ENCODE peak calls at places on chromosomes 3 and 15, in eight cellular contexts. X is GM23338; T is progenitor cell of endocrine pancreas; I is CD4-positive, CD25-positive, alpha-beta regulatory T cell; M is ACHN; Z is retina; C is left ventricle myocardium inferior; U is K562. K is an unnamed sample.

GRCh38 chr3:132326251-132326650 is 9.0 kb downstream of the ACP3 start:
- DNase-seq in U (no peak), Z (no peak), M (no peak), T (no peak), C (no peak), X (no peak), I (no peak), K (no peak)

GRCh38 chr3:123421353-123422174 is 27.3 kb downstream of the ADCY5 start:
- DNase-seq in U (no peak), T (no peak), X (no peak), C (peak), Z (no peak), M (no peak), I (no peak), K (no peak)

GRCh38 chr3:178382388-178383061 is 153.7 kb upstream of the KCNMB2 start:
- DNase-seq in I (no peak), C (no peak), Z (no peak), X (no peak), M (no peak), U (no peak), T (no peak), K (no peak)

GRCh38 chr3:184757010-184757651 is 45.3 kb upstream of the MAGEF1 start:
- DNase-seq in I (no peak), C (peak), X (peak), U (no peak), M (no peak), Z (no peak), T (no peak), K (peak)

GRCh38 chr3:52845157-52845556 is 10.3 kb upstream of the MUSTN1 start:
- DNase-seq in I (no peak), X (no peak), M (no peak), T (no peak), U (no peak), C (peak), Z (no peak), K (no peak)

GRCh38 chr3:78285032-78285728 is 1245.3 kb downstream of the ROBO2 start:
- DNase-seq in T (no peak), X (peak), U (no peak), I (no peak), M (no peak), C (no peak), Z (no peak), K (no peak)

GRCh38 chr3:128618398-128618726 is 32.3 kb downstream of the RPN1 start:
- DNase-seq in M (no peak), X (no peak), Z (no peak), T (no peak), I (no peak), C (no peak), U (no peak), K (no peak)

GRCh38 chr3:151976211-151977050 is 103.0 kb downstream of the SUCNR1 start:
- DNase-seq in C (no peak), U (no peak), M (peak), I (no peak), X (no peak), T (no peak), Z (no peak), K (no peak)

GRCh38 chr15:73265536-73266153 is 103.1 kb downstream of the HCN4 start:
- DNase-seq in C (no peak), I (peak), Z (peak), U (peak), T (peak), X (peak), M (peak), K (peak)

GRCh38 chr3:177878192-177878591 is 658.0 kb upstream of the KCNMB2 start:
- DNase-seq in T (no peak), M (no peak), X (no peak), I (no peak), Z (no peak), U (no peak), C (no peak), K (no peak)

GRCh38 chr15:65512807-65513416 is 4.6 kb downstream of the DPP8 start:
- DNase-seq in C (peak), X (no peak), I (no peak), M (peak), U (no peak), T (no peak), Z (no peak), K (no peak)

K was measured in H9.